ENCODE peak calls at places on chromosomes 13 and 19, in ten cellular contexts. P, O, S, A, H, L, V, T, N and D are unnamed samples.

GRCh38 chr19:15913384-15913783 is 15.5 kb upstream of the CYP4F2 start:
- DNase-seq in V (no peak), H (no peak), P (no peak), O (no peak), N (no peak), S (no peak), L (no peak), A (no peak), T (no peak), D (no peak)

GRCh38 chr13:74575729-74576125 is 441.5 kb upstream of the KLF12 start:
- DNase-seq in P (peak), V (peak), T (peak), O (no peak), S (peak), N (peak), A (peak), L (peak), H (peak), D (peak)

GRCh38 chr19:29515233-29515619 is 10.6 kb upstream of the VSTM2B start:
- DNase-seq in H (no peak), V (no peak), P (no peak), T (no peak), N (no peak), L (no peak), S (no peak), O (no peak), A (no peak), D (no peak)

GRCh38 chr13:21020176-21020575 is 41.2 kb downstream of the LATS2 start:
- DNase-seq in H (no peak), T (no peak), N (no peak), O (no peak), A (no peak), P (no peak), L (no peak), V (no peak), S (no peak), D (no peak)

GRCh38 chr13:48094404-48094780 is 512 bp downstream of the MED4 start:
- DNase-seq in A (no peak), V (no peak), S (no peak), P (no peak), O (peak), L (peak), T (no peak), N (no peak), H (no peak), D (peak)

GRCh38 chr13:83867708-83868107 is 14.6 kb downstream of the SLITRK1 start:
- DNase-seq in L (no peak), T (no peak), V (no peak), H (no peak), P (no peak), N (no peak), A (no peak), S (no peak), O (no peak), D (no peak)

GRCh38 chr13:113802090-113802531 is 43.1 kb downstream of the TMEM255B start:
- DNase-seq in P (no peak), O (no peak), S (no peak), A (no peak), H (peak), N (peak), L (peak), V (peak), T (no peak), D (no peak)

GRCh38 chr13:36115306-36115705 is 15.9 kb downstream of the DCLK1 start:
- DNase-seq in S (no peak), A (no peak), P (no peak), O (no peak), N (no peak), L (no peak), T (no peak), V (no peak), H (no peak), D (no peak)

GRCh38 chr13:36028359-36028758 is 102.8 kb downstream of the DCLK1 start:
- DNase-seq in T (no peak), H (peak), V (no peak), P (no peak), S (no peak), L (no peak), A (no peak), N (no peak), O (no peak), D (no peak)

GRCh38 chr19:36030264-36031148 is 2.2 kb downstream of the CLIP3 start:
- DNase-seq in L (no peak), H (peak), S (no peak), N (peak), P (no peak), T (no peak), A (no peak), V (no peak), O (no peak), D (no peak)

GRCh38 chr19:13122275-13122878 is 4.3 kb downstream of the NACC1 start:
- DNase-seq in P (no peak), N (no peak), L (no peak), T (no peak), O (no peak), S (no peak), H (no peak), A (no peak), V (no peak), D (no peak)

GRCh38 chr19:28289294-28290063 is 923.5 kb downstream of the UQCRFS1 start:
- DNase-seq in A (peak), O (no peak), H (peak), P (peak), L (no peak), S (no peak), T (no peak), V (peak), N (peak), D (no peak)

GRCh38 chr19:46303702-46304397 is 7.0 kb downstream of the HIF3A start:
- DNase-seq in S (no peak), H (peak), L (peak), V (peak), T (peak), O (no peak), N (peak), P (no peak), A (no peak), D (no peak)

GRCh38 chr13:81106348-81106747 is 765.4 kb upstream of the SPRY2 start:
- DNase-seq in O (no peak), P (no peak), V (no peak), S (no peak), L (no peak), H (no peak), A (no peak), T (no peak), N (no peak), D (no peak)

GRCh38 chr13:51241720-51242119 is 19.5 kb downstream of the FAM124A start:
- DNase-seq in O (no peak), L (peak), A (no peak), S (no peak), V (no peak), P (no peak), T (no peak), N (peak), H (no peak), D (no peak)

GRCh38 chr19:2426661-2427322 is 594 bp downstream of the TIMM13 start:
- DNase-seq in O (peak), T (peak), S (peak), H (peak), V (peak), A (peak), P (peak), N (peak), L (peak), D (peak)

GRCh38 chr19:16801599-16801998 is 27.6 kb upstream of the SIN3B start:
- DNase-seq in A (no peak), S (no peak), T (no peak), V (no peak), L (peak), N (peak), H (peak), O (no peak), P (no peak), D (no peak)

GRCh38 chr19:24078688-24079087 is 8.3 kb upstream of the ZNF254 start:
- DNase-seq in N (no peak), V (no peak), T (no peak), H (no peak), A (no peak), O (no peak), S (no peak), L (no peak), P (no peak), D (no peak)

GRCh38 chr13:74593688-74594087 is 459.5 kb upstream of the KLF12 start:
- DNase-seq in P (no peak), S (no peak), A (no peak), O (no peak), N (no peak), V (no peak), L (no peak), H (no peak), T (no peak), D (no peak)

GRCh38 chr19:16661480-16662034 is 618 bp downstream of the TMEM38A start:
- DNase-seq in A (no peak), H (peak), P (peak), O (peak), L (no peak), T (peak), V (peak), N (no peak), S (peak), D (peak)

GRCh38 chr13:63501702-63502101 is 2086.1 kb upstream of the PCDH20 start:
- DNase-seq in T (no peak), S (no peak), N (peak), V (no peak), L (peak), O (no peak), A (no peak), P (no peak), H (no peak), D (no peak)

GRCh38 chr19:45952691-45953505 is 20.8 kb downstream of the NOVA2 start:
- DNase-seq in T (peak), H (peak), A (no peak), L (peak), N (peak), V (no peak), O (no peak), P (peak), S (peak), D (peak)

GRCh38 chr13:81406639-81407292 is 1065.8 kb upstream of the SPRY2 start:
- DNase-seq in P (no peak), L (no peak), V (no peak), H (no peak), T (no peak), O (no peak), N (no peak), S (no peak), A (no peak), D (no peak)

GRCh38 chr13:114148521-114148855 is 16.1 kb upstream of the RASA3 start:
- DNase-seq in V (peak), N (no peak), S (peak), T (no peak), P (no peak), L (no peak), A (no peak), O (peak), H (no peak), D (peak)

GRCh38 chr19:18672606-18673337 is 10.7 kb upstream of the CRTC1 start:
- DNase-seq in N (peak), O (no peak), T (no peak), S (no peak), H (peak), P (peak), A (no peak), L (peak), V (no peak), D (no peak)

GRCh38 chr19:20321139-20321656 is 154.2 kb downstream of the ZNF486 start:
- DNase-seq in A (no peak), H (no peak), S (no peak), L (no peak), T (no peak), O (no peak), P (no peak), N (no peak), V (no peak), D (no peak)

GRCh38 chr19:4012092-4012974 is 4.8 kb downstream of the PIAS4 start:
- DNase-seq in O (no peak), P (peak), V (no peak), N (no peak), T (no peak), S (no peak), L (no peak), H (no peak), A (peak), D (no peak)

GRCh38 chr19:58394821-58395219 is 636 bp upstream of the RNF225 start:
- DNase-seq in T (no peak), A (no peak), O (no peak), L (no peak), V (no peak), P (no peak), N (no peak), S (no peak), H (peak), D (no peak)

GRCh38 chr19:10289167-10289835 is 451 bp upstream of the ICAM5 start:
- DNase-seq in H (peak), S (peak), T (no peak), P (peak), N (no peak), V (peak), A (peak), O (no peak), L (peak), D (peak)